ENCODE peak calls at places on chromosomes 11 and 22, in seven cellular contexts. C, X, T, P, Y, H and D are unnamed samples. For H3K4me1, the result is how much of the 10 kb centered on the place peaks cover.

GRCh38 chr11:350723-351255 is 18.5 kb upstream of the B4GALNT4 start:
- DNase-seq in C (no peak), X (no peak), T (no peak), P (peak), Y (no peak), H (no peak), D (no peak)

GRCh38 chr11:10386361-10386760 is 68.7 kb upstream of the AMPD3 start:
- DNase-seq in C (no peak), X (no peak), T (no peak), P (no peak), Y (no peak), H (no peak), D (no peak)

GRCh38 chr11:2791521-2792375 is 92.0 kb upstream of the KCNQ1OT1 start:
- DNase-seq in C (no peak), X (peak), T (no peak), P (no peak), Y (no peak), H (peak), D (no peak)

GRCh38 chr11:7905961-7906429 is 25.1 kb downstream of the OR10A6 start:
- DNase-seq in C (no peak), X (no peak), T (no peak), P (no peak), Y (no peak), H (no peak), D (no peak)

GRCh38 chr22:17121235-17122195 is at the start of gene TMEM121B:
- DNase-seq in C (peak), X (peak), T (no peak), P (no peak), Y (no peak), H (peak), D (no peak)

GRCh38 chr11:122779047-122779629 is 59.2 kb upstream of the CRTAM start:
- DNase-seq in C (no peak), X (no peak), T (no peak), P (no peak), Y (no peak), H (no peak), D (no peak)

GRCh38 chr22:29157759-29158535 is 47.7 kb upstream of the EMID1 start:
- DNase-seq in C (no peak), X (no peak), T (no peak), P (peak), Y (no peak), H (no peak), D (no peak)

GRCh38 chr11:60879104-60879503 is 11.8 kb downstream of the ZP1 start:
- DNase-seq in C (no peak), X (no peak), T (no peak), P (no peak), Y (no peak), H (no peak), D (no peak)

GRCh38 chr11:44564653-44565007 is 833 bp upstream of the CD82 start:
- DNase-seq in C (peak), X (peak), T (no peak), P (no peak), Y (no peak), H (peak), D (no peak)

GRCh38 chr11:58394195-58394594 is 12.5 kb downstream of the OR5B3 start:
- DNase-seq in C (peak), X (no peak), T (no peak), P (no peak), Y (no peak), H (no peak), D (no peak)

DNA sequence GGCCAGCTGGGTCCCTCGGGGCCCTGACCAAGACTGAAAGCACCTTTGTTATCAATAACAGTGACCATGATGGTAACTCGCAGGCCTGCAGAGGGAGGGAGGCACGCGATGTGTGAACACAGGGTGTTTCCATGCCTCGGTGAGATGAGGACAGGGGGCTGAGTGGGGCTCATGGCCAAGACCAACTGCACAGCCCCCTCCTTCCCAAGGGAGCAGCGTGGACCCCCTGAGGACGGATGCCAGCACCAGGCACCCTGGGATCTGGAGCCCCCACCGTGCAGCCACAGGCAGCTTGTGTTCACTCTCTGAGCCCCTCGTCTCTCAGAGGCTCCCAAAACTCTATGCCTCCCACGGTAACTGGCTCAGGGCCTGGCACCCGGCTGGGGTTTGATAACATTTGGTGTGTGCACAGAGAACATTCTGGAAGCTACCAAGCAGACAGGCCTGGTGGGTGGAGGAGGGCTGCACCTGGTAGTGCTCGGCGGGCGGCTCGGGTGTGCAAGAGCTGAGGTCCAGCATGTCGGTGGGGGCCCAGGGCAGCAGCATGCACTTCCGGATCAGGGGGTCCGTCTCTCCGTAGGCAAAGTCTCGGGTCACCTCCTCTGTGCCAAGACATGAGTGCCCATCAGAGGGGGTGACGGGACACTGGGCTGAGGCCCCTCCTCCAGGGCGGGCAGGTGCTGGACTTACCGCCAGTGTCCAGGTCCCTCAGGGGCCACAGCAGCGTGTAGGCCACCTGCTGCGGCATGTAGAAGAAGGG is 7.6 kb downstream of the TTLL12 start:
- DNase-seq in C (no peak), X (no peak), T (no peak), P (no peak), Y (no peak), H (peak), D (no peak)
- H3K27ac ChIP-seq in C (no peak), X (no peak), T (no peak), P (no peak), Y (no peak), H (no peak), D (no peak)

DNA sequence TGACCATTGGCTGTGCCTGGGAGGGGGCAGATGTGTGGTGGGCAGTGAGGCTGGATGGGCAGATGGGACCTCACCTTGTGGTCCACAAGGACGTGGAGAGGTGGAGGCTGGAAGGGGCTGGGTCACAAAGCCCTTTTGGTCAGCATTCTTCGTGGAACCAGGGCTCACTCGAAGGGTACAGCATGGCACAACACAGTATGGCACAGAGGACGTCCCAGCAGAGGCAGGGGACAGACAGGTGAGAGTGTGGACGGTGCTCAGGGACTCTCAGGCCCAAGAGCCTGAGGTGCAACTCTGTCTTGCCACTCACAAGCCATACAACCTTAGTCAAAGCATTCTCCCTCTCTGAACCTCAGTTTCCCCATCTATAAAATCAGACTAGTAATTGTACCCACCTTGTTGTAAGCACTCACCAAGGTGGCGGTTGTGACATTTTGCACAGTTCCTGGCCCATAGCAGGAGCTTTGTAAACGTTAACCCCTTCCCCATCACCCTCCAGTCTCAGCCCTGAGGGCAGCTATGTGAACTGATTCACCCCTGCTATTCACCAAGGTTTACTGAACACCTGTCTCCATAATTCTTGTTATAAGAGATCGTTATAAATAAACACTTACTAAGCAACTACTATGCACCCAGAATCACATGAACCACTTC is 11.6 kb upstream of the TSKU start:
- DNase-seq in C (no peak), X (no peak), T (no peak), P (no peak), Y (no peak), H (no peak), D (no peak)
- H3K4me1 ChIP-seq in C (under half), X (under half), T (under half), P (under half), Y (under half), H (under half), D (under half)

GRCh38 chr11:94493443-94494199 is at the start of the genes ANKRD49 and MRE11:
- DNase-seq in C (peak), X (peak), T (peak), P (peak), Y (peak), H (peak), D (peak)

GRCh38 chr11:94493146-94493442 is 550 bp downstream of the MRE11 start:
- DNase-seq in C (no peak), X (no peak), T (no peak), P (no peak), Y (no peak), H (no peak), D (no peak)

DNA sequence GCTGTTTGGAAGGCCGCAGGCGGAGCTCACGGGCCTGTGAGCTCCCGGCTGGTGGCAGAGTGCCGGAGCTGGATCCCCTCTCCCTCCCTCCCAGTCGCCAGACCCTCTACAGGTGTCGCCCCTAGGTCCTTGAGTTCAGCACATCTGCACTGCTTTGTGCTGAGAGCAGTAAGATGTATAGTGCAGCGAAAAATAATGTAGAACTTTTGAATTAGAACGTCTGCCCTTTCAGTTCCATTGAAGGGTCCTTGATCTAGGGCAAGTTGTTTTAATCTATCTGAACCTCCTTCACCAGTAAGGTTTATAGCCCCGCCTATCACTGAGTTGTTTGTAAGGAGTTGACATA is 389 bp downstream of the ANKRD49 start:
- DNase-seq in C (no peak), X (no peak), T (no peak), P (no peak), Y (no peak), H (no peak), D (no peak)
- H3K27ac ChIP-seq in C (peak), X (peak), T (peak), P (peak), Y (peak), H (peak), D (peak)

DNA sequence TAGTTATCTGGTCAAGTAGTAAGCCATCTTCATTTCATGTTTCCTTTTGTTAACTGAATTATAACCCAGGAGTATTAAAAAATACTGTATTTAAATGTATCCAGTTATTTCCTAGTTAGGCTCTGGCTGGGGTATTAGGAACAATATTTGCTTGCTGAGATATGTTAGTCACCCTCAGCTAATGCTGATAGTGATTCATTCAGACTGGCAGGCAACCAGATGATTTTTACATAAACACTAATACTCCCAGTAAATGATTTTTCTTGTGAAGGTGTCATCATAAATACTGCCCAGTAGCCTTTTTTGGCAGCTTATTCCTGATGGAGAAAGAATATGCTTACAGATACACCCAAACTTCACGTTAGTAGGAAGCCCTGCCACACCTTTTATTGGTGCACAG is 8.1 kb downstream of the YWHAH start:
- DNase-seq in C (peak), X (no peak), T (no peak), P (no peak), Y (no peak), H (no peak), D (no peak)
- H3K4me1 ChIP-seq in C (under half), X (under half), T (half or more), P (under half), Y (under half), H (under half), D (under half)

GRCh38 chr11:107017433-107018227 is 646 bp downstream of the GUCY1A2 start:
- DNase-seq in C (peak), X (peak), T (no peak), P (no peak), Y (no peak), H (peak), D (no peak)

GRCh38 chr11:107014871-107015270 is 3.4 kb downstream of the GUCY1A2 start:
- DNase-seq in C (peak), X (no peak), T (no peak), P (no peak), Y (no peak), H (no peak), D (no peak)

GRCh38 chr11:107018274-107018901 is at the start of gene GUCY1A2:
- DNase-seq in C (peak), X (peak), T (no peak), P (no peak), Y (no peak), H (peak), D (no peak)

GRCh38 chr11:107018902-107019493 is 722 bp upstream of the GUCY1A2 start:
- DNase-seq in C (peak), X (peak), T (no peak), P (no peak), Y (peak), H (peak), D (no peak)

GRCh38 chr11:107017104-107017432 is 1.2 kb downstream of the GUCY1A2 start:
- DNase-seq in C (no peak), X (no peak), T (no peak), P (no peak), Y (no peak), H (no peak), D (no peak)
- H3K27ac ChIP-seq in C (no peak), X (no peak), T (no peak), P (no peak), Y (no peak), H (peak), D (no peak)

GRCh38 chr11:86449993-86450629 is 75.4 kb downstream of the CCDC81 start:
- DNase-seq in C (no peak), X (no peak), T (no peak), P (no peak), Y (no peak), H (no peak), D (no peak)
- H3K4me1 ChIP-seq in C (under half), X (under half), T (under half), P (under half), Y (under half), H (under half), D (under half)

GRCh38 chr11:46711288-46711687 is 7.7 kb upstream of the F2 start:
- DNase-seq in C (peak), X (no peak), T (no peak), P (no peak), Y (no peak), H (no peak), D (no peak)
- H3K27ac ChIP-seq in C (peak), X (peak), T (no peak), P (no peak), Y (peak), H (peak), D (no peak)

GRCh38 chr11:102325088-102325487 is 7.8 kb downstream of the BIRC3 start:
- DNase-seq in C (no peak), X (no peak), T (no peak), P (peak), Y (no peak), H (no peak), D (no peak)

GRCh38 chr11:102332611-102332994 is 14.4 kb upstream of the BIRC2 start:
- DNase-seq in C (no peak), X (no peak), T (no peak), P (no peak), Y (no peak), H (no peak), D (no peak)

GRCh38 chr11:102328748-102329147 is 11.5 kb downstream of the BIRC3 start:
- DNase-seq in C (no peak), X (no peak), T (no peak), P (no peak), Y (no peak), H (no peak), D (no peak)

DNA sequence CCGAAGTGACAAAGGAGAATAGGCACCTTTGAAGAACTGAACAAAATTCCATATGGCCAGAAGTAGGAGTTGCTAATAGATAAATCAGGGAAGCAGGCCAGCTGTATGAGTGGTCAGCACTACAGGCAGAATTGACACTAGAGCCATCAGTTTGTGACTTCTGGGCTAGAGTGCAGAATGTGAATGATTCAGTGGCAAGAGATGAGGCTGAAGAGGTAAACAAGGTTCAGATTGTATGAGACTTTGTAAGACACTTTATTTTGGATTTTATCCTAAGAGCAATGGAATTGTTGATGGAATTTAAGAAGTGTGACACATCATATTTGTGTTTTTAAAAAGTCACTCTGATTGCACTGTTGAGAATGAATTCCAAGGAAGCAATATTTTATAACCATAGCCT is 12.9 kb downstream of the BIRC3 start:
- DNase-seq in C (no peak), X (no peak), T (no peak), P (no peak), Y (no peak), H (no peak), D (no peak)
- H3K4me1 ChIP-seq in C (under half), X (under half), T (half or more), P (under half), Y (under half), H (under half), D (under half)